ENCODE peak calls at places on chromosome 15, in four cellular contexts. B is WTC11, A is GM12878, X is K562. H is an unnamed sample.

GRCh38 chr15:29143909-29144308 is 125.7 kb downstream of the NSMCE3 start:
- DNase-seq in X (no peak), A (no peak), B (no peak), H (no peak)

GRCh38 chr15:69685524-69686452 is 233.2 kb downstream of the RPLP1 start:
- DNase-seq in X (no peak), B (no peak), A (no peak), H (no peak)

GRCh38 chr15:81312790-81313543 is 11.0 kb downstream of the STARD5 start:
- DNase-seq in B (no peak), A (no peak), X (no peak), H (no peak)

GRCh38 chr15:32844118-32844711 is 126.4 kb downstream of the GREM1 start:
- DNase-seq in A (no peak), X (peak; percentile 29), B (no peak), H (peak; percentile 30)

GRCh38 chr15:38899300-38899699 is 334.7 kb upstream of the RASGRP1 start:
- DNase-seq in A (no peak), B (no peak), X (no peak), H (no peak)

GRCh38 chr15:52019394-52020252 is 604 bp downstream of the MAPK6 start:
- DNase-seq in A (no peak), B (peak; percentile 60), X (peak; percentile 86), H (peak; percentile 75)

GRCh38 chr15:64532921-64533320 is 72.5 kb downstream of the ZNF609 start:
- DNase-seq in B (no peak), X (no peak), A (no peak), H (no peak)

GRCh38 chr15:85792102-85792731 is 2.5 kb downstream of the KLHL25 start:
- DNase-seq in B (no peak), X (no peak), A (no peak), H (no peak)

GRCh38 chr15:48532938-48533337 is 112.6 kb downstream of the FBN1 start:
- DNase-seq in B (no peak), A (no peak), X (no peak), H (no peak)

GRCh38 chr15:63381301-63382192 is at the start of gene CA12:
- DNase-seq in X (no peak), A (no peak), B (peak; percentile 64), H (peak; percentile 28)
- TF ChIP-seq CREM in X (no peak), A (no peak), B (peak; percentile 57), H (no peak)

DNA sequence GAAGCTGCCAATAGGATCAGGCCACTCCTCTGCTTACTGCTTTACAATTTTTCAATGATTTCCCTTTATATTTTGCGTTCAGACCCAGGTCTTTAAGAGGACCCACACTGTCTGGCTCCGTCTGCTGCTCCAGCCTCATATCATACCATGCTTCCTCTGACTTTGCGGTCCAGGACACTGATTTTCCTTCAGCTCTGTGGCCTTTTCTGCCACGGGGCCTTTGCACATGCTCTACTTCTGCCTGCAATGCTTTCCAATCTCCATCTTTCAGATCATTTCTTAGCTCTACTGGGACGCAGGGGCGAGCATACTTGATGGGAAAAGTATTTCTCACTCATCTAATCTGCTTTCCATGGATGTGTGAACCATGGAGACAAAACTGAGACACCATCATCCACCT is 23.0 kb upstream of the SH3GL3 start:
- DNase-seq in X (no peak), A (no peak), B (no peak), H (no peak)
- TF ChIP-seq CREM in X (no peak), A (no peak), B (no peak), H (no peak)

GRCh38 chr15:61175024-61175423 is 54.1 kb downstream of the RORA start:
- DNase-seq in B (no peak), A (no peak), X (no peak), H (no peak)

GRCh38 chr15:61172325-61172724 is 56.8 kb downstream of the RORA start:
- DNase-seq in A (no peak), B (no peak), X (no peak), H (no peak)

GRCh38 chr15:61171190-61171589 is 57.9 kb downstream of the RORA start:
- DNase-seq in B (peak; percentile 41), A (no peak), X (no peak), H (no peak)

GRCh38 chr15:61169904-61170695 is 59.0 kb downstream of the RORA start:
- DNase-seq in X (no peak), A (peak; percentile 15), B (no peak), H (no peak)

GRCh38 chr15:61173899-61174689 is 55.0 kb downstream of the RORA start:
- DNase-seq in X (no peak), A (no peak), B (no peak), H (no peak)
- TF ChIP-seq CREM in X (no peak), A (no peak), B (no peak), H (no peak)

GRCh38 chr15:77870195-77871065 is 207.1 kb downstream of the TBC1D2B start:
- DNase-seq in B (peak; percentile 92), A (no peak), X (peak; percentile 77), H (peak; percentile 50)

GRCh38 chr15:77867266-77868047 is 210.1 kb downstream of the TBC1D2B start:
- DNase-seq in B (no peak), X (no peak), A (no peak), H (no peak)

GRCh38 chr15:77869021-77869895 is 208.3 kb downstream of the TBC1D2B start:
- DNase-seq in X (no peak), A (no peak), B (no peak), H (no peak)

GRCh38 chr15:77874071-77874470 is 203.4 kb downstream of the TBC1D2B start:
- DNase-seq in A (no peak), B (no peak), X (no peak), H (no peak)

DNA sequence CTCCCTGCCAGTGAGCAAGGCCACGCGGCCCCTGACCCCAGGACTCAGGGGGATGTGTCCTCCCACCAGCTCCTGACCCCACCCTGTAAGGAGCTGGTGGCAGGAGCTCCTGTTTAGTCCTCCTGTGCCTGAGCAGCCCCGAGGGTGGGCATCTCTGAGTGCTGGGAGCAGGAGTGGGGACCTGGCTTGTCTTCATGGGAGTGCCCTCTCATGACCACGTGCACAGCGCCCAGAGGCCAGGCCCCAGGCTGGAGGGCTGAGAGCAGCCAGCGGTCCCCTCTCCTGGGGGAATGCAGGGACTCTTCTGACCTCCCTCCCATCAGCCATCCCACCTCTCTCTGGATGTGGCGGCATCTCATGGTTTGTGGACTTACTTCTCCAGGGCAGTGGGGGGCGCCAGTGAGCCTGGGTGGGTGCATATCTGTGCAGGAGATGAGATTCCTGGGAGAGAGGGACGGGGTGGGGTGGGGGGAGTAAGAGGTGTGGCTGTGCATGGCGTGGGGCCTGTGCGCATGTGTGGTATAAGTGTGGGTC is 205.6 kb downstream of the TBC1D2B start:
- DNase-seq in X (peak; percentile 58), A (no peak), B (peak; percentile 63), H (no peak)
- TF ChIP-seq CREM in X (no peak), A (no peak), B (no peak), H (no peak)

DNA sequence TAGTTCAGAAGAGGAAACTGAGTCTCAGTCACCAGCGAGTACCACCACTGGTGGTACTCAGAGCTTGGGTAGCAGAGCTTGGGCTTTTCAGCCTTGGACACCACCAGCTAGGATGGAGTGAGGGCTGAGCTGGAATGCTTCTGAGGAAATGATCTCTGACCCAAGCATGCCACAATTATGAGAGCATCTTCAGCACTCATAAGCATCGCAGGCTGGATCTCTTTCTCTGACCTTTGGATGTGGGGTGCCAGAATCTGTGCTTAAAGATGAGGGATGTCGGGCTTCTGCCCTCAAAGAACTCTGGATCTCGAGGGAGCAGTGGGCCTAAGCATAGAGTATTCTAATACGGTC is 36.4 kb downstream of the ZNF710 start:
- DNase-seq in B (no peak), A (no peak), X (no peak), H (peak; percentile 37)
- TF ChIP-seq CREM in B (no peak), A (no peak), X (no peak), H (no peak)

DNA sequence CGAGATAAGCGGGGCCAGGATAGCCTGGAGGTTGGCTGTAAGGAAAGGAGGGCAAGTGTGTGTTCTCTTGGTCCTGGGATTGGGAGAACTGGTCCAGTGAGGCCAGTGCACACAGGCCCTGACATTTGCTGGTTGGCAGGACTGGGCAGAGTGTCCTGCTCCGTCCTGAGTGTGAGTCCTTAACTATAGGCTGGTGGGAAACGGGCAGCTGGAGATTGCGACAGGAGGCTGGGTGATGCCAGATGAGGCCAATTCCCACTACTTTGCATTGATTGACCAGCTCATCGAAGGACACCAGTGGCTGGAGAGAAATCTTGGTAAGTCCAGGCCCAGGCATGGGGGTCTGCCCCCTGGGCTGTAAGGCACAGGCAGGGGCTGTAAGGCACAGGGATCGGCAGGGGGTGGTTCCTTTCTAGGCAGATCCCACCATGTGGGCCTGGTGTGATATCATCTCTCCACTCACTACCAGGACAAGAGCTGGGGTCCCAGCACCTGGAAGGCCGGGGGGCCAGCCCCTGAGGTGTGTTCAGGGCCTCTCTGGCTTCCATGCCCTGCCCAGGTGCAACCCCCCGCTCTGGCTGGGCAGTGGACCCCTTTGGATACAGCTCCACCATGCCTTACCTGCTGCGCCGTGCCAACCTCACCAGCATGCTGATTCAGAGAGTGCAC is 3.2 kb downstream of the MAN2A2 start:
- DNase-seq in A (no peak), B (no peak), X (no peak), H (no peak)
- TF ChIP-seq CREM in A (no peak), B (no peak), X (no peak), H (no peak)

GRCh38 chr15:24857094-24857437 is 97.7 kb upstream of the SNRPN start:
- DNase-seq in B (no peak), X (no peak), A (no peak), H (no peak)

GRCh38 chr15:24858737-24859601 is 95.8 kb upstream of the SNRPN start:
- DNase-seq in X (no peak), A (no peak), B (no peak), H (no peak)

GRCh38 chr15:24861014-24861690 is 93.6 kb upstream of the SNRPN start:
- DNase-seq in B (no peak), X (no peak), A (no peak), H (no peak)

GRCh38 chr15:24857777-24858176 is 97.0 kb upstream of the SNRPN start:
- DNase-seq in B (no peak), X (no peak), A (no peak), H (no peak)

GRCh38 chr15:24856397-24857093 is 98.2 kb upstream of the SNRPN start:
- DNase-seq in A (no peak), X (peak; percentile 10), B (peak; percentile 94), H (no peak)
- TF ChIP-seq CREM in A (no peak), X (no peak), B (no peak), H (no peak)